ENCODE peak calls at places on chromosomes 5 and 9, in five cellular contexts. I is left lung, Z is IMR-90, V is fibroblast of lung, O is AG04450. A is an unnamed sample.
A peak's percentile ranks its signal among the peaks of the same experiment; 100 is the strongest.

GRCh38 chr5:75510836-75511434 is 494 bp downstream of the CERT1 start:
- DNase-seq in I (peak; percentile 66), Z (peak; percentile 15), V (no peak), O (no peak), A (peak; percentile 83)

GRCh38 chr5:163569284-163569683 is 63.9 kb downstream of the MAT2B start:
- DNase-seq in I (no peak), Z (peak; percentile 73), V (peak; percentile 79), O (no peak), A (no peak)

GRCh38 chr5:179869641-179870402 is 11.2 kb upstream of the MRNIP start:
- DNase-seq in I (no peak), Z (no peak), V (no peak), O (no peak), A (no peak)

GRCh38 chr5:170493028-170493820 is 10.6 kb upstream of the KCNIP1 start:
- DNase-seq in I (no peak), Z (no peak), V (no peak), O (no peak), A (no peak)

GRCh38 chr9:101443358-101443757 is 7.8 kb upstream of the ALDOB start:
- DNase-seq in I (no peak), Z (no peak), V (no peak), O (no peak), A (no peak)

GRCh38 chr9:115234094-115234493 is 116.1 kb upstream of the TNC start:
- DNase-seq in I (peak; percentile 41), Z (peak; percentile 91), V (peak; percentile 82), O (peak; percentile 52), A (no peak)

GRCh38 chr5:137867664-137868063 is at the start of gene MYOT:
- DNase-seq in I (no peak), Z (no peak), V (no peak), O (no peak), A (no peak)

GRCh38 chr5:158590936-158591863 is 508.5 kb downstream of the EBF1 start:
- DNase-seq in I (no peak), Z (no peak), V (peak; percentile 24), O (no peak), A (no peak)

GRCh38 chr5:36605241-36605640 is 1.2 kb upstream of the SLC1A3 start:
- DNase-seq in I (no peak), Z (no peak), V (no peak), O (no peak), A (no peak)

GRCh38 chr5:12384005-12384404 is 479.8 kb upstream of the CTNND2 start:
- DNase-seq in I (no peak), Z (no peak), V (no peak), O (no peak), A (no peak)

GRCh38 chr5:122498163-122498562 is 186.1 kb downstream of the SNCAIP start:
- DNase-seq in I (no peak), Z (peak; percentile 32), V (peak; percentile 20), O (no peak), A (no peak)

GRCh38 chr5:61313960-61314681 is 17.9 kb upstream of the ZSWIM6 start:
- DNase-seq in I (no peak), Z (peak; percentile 94), V (peak; percentile 90), O (peak; percentile 63), A (no peak)

GRCh38 chr9:78074385-78075291 is 43.0 kb upstream of the GNAQ start:
- DNase-seq in I (no peak), Z (no peak), V (no peak), O (no peak), A (no peak)

GRCh38 chr5:53430618-53431252 is 49.7 kb upstream of the FST start:
- DNase-seq in I (no peak), Z (peak; percentile 87), V (peak; percentile 88), O (no peak), A (no peak)

GRCh38 chr9:115673599-115673998 is 480.0 kb upstream of the PAPPA start:
- DNase-seq in I (no peak), Z (peak; percentile 75), V (peak; percentile 51), O (no peak), A (no peak)

GRCh38 chr9:135797507-135798302 is 95.7 kb downstream of the KCNT1 start:
- DNase-seq in I (no peak), Z (peak; percentile 31), V (peak; percentile 31), O (no peak), A (no peak)

GRCh38 chr5:124795829-124796228 is 49.4 kb upstream of the ZNF608 start:
- DNase-seq in I (no peak), Z (no peak), V (no peak), O (no peak), A (no peak)

GRCh38 chr9:130041648-130042405 is 1.2 kb downstream of the FNBP1 start:
- DNase-seq in I (no peak), Z (peak; percentile 21), V (peak; percentile 31), O (no peak), A (no peak)

GRCh38 chr9:20552874-20553624 is 69.2 kb downstream of the MLLT3 start:
- DNase-seq in I (no peak), Z (peak; percentile 25), V (peak; percentile 46), O (no peak), A (no peak)

GRCh38 chr5:150066901-150067396 is 19.4 kb downstream of the CSF1R start:
- DNase-seq in I (peak; percentile 28), Z (peak; percentile 83), V (peak; percentile 60), O (no peak), A (no peak)

GRCh38 chr9:127201731-127202130 is 62.8 kb upstream of the GARNL3 start:
- DNase-seq in I (no peak), Z (no peak), V (no peak), O (no peak), A (no peak)

GRCh38 chr5:137265457-137265856 is 233.7 kb downstream of the SPOCK1 start:
- DNase-seq in I (no peak), Z (peak; percentile 17), V (no peak), O (no peak), A (no peak)

GRCh38 chr9:110040788-110041187 is 167.2 kb downstream of the C9orf152 start:
- DNase-seq in I (no peak), Z (peak; percentile 90), V (peak; percentile 61), O (peak; percentile 61), A (no peak)

GRCh38 chr5:9851458-9851857 is 221.3 kb upstream of the TAS2R1 start:
- DNase-seq in I (no peak), Z (peak; percentile 96), V (peak; percentile 71), O (peak; percentile 77), A (no peak)

GRCh38 chr9:21770877-21771560 is 31.4 kb upstream of the MTAP start:
- DNase-seq in I (no peak), Z (peak; percentile 88), V (peak; percentile 74), O (peak; percentile 34), A (no peak)

GRCh38 chr5:108148715-108149139 is 233.2 kb downstream of the FBXL17 start:
- DNase-seq in I (no peak), Z (peak; percentile 35), V (peak; percentile 31), O (no peak), A (no peak)

GRCh38 chr9:21679432-21679831 is 123.0 kb upstream of the MTAP start:
- DNase-seq in I (no peak), Z (no peak), V (no peak), O (no peak), A (no peak)

GRCh38 chr9:122406264-122406890 is 35.6 kb downstream of the PTGS1 start:
- DNase-seq in I (no peak), Z (no peak), V (no peak), O (no peak), A (no peak)

GRCh38 chr5:119343766-119344165 is 12.1 kb upstream of the TNFAIP8 start:
- DNase-seq in I (no peak), Z (peak; percentile 65), V (peak; percentile 60), O (no peak), A (no peak)

GRCh38 chr5:151569132-151570046 is 21.7 kb downstream of the FAT2 start:
- DNase-seq in I (no peak), Z (no peak), V (no peak), O (no peak), A (no peak)

GRCh38 chr9:70701163-70701562 is 286.7 kb upstream of the KLF9 start:
- DNase-seq in I (no peak), Z (no peak), V (no peak), O (no peak), A (no peak)

GRCh38 chr5:158777647-158778368 is 321.9 kb downstream of the EBF1 start:
- DNase-seq in I (no peak), Z (no peak), V (peak; percentile 64), O (no peak), A (no peak)

GRCh38 chr9:83313771-83314170 is 224.4 kb downstream of the FRMD3 start:
- DNase-seq in I (no peak), Z (no peak), V (no peak), O (no peak), A (no peak)

GRCh38 chr9:83649515-83649914 is 26.6 kb downstream of the IDNK start:
- DNase-seq in I (no peak), Z (no peak), V (no peak), O (no peak), A (no peak)

GRCh38 chr9:125749951-125750655 is 2.9 kb downstream of the PBX3 start:
- DNase-seq in I (no peak), Z (peak; percentile 79), V (peak; percentile 66), O (peak; percentile 38), A (no peak)

GRCh38 chr5:136269978-136270377 is 77.0 kb upstream of the SMIM32 start:
- DNase-seq in I (no peak), Z (no peak), V (no peak), O (no peak), A (no peak)

GRCh38 chr5:134833340-134834032 is 12.3 kb upstream of the C5orf24 start:
- DNase-seq in I (no peak), Z (peak; percentile 86), V (peak; percentile 79), O (peak; percentile 63), A (no peak)

GRCh38 chr5:178630475-178630930 is 3.7 kb upstream of the CLK4 start:
- DNase-seq in I (no peak), Z (peak; percentile 16), V (peak; percentile 8), O (no peak), A (no peak)

GRCh38 chr5:178626484-178627258 is at the start of gene CLK4:
- DNase-seq in I (peak; percentile 97), Z (peak; percentile 93), V (peak; percentile 95), O (peak; percentile 87), A (peak; percentile 99)

GRCh38 chr5:178625679-178626483 is 969 bp downstream of the CLK4 start:
- DNase-seq in I (no peak), Z (no peak), V (peak; percentile 45), O (no peak), A (no peak)

GRCh38 chr5:178624626-178625546 is 2.0 kb downstream of the CLK4 start:
- DNase-seq in I (no peak), Z (peak; percentile 21), V (peak; percentile 17), O (no peak), A (no peak)

GRCh38 chr5:178627259-178627598 is 379 bp upstream of the CLK4 start:
- DNase-seq in I (no peak), Z (no peak), V (no peak), O (no peak), A (no peak)
- TF ChIP-seq CTCF in I (no peak), Z (no peak), V (no peak), O (no peak), A (no peak)

GRCh38 chr9:117250610-117251215 is 164.1 kb downstream of the ASTN2 start:
- DNase-seq in I (no peak), Z (no peak), V (no peak), O (no peak), A (no peak)
- H3K27ac ChIP-seq in I (no peak overlapping the region), Z (no peak overlapping the region), V (no peak overlapping the region), O (no peak overlapping the region), A (no peak overlapping the region)

GRCh38 chr5:161663431-161663830 is 22.1 kb upstream of the GABRA6 start:
- DNase-seq in I (no peak), Z (no peak), V (no peak), O (no peak), A (no peak)

GRCh38 chr5:161660806-161661205 is 24.7 kb upstream of the GABRA6 start:
- DNase-seq in I (no peak), Z (no peak), V (no peak), O (no peak), A (peak; percentile 54)
- TF ChIP-seq CTCF in I (no peak), Z (no peak), V (no peak), O (no peak), A (no peak)

GRCh38 chr9:746661-747434 is 94.6 kb upstream of the DMRT1 start:
- DNase-seq in I (no peak), Z (no peak), V (no peak), O (no peak), A (no peak)
- H3K27ac ChIP-seq in I (no peak overlapping the region), Z (no peak overlapping the region), V (no peak overlapping the region), O (no peak overlapping the region), A (no peak overlapping the region)